ENCODE peak calls at places on chromosomes 1 and 21, in five cellular contexts. E, Y, R, Z and F are unnamed samples.

GRCh38 chr1:30101477-30102227 is 621.7 kb downstream of the MATN1 start:
- DNase-seq in E (no peak), Y (no peak), R (no peak), Z (no peak), F (peak; percentile 31)

GRCh38 chr1:78168306-78168705 is 122.5 kb downstream of the GIPC2 start:
- DNase-seq in E (no peak), Y (no peak), R (no peak), Z (no peak), F (no peak)

GRCh38 chr1:97192872-97193572 is 471.4 kb downstream of the PTBP2 start:
- DNase-seq in E (peak; percentile 93), Y (no peak), R (no peak), Z (no peak), F (no peak)

GRCh38 chr1:3347257-3348020 is 107.0 kb upstream of the ARHGEF16 start:
- DNase-seq in E (no peak), Y (no peak), R (no peak), Z (no peak), F (no peak)

GRCh38 chr1:10519016-10519417 is 44.3 kb downstream of the PEX14 start:
- DNase-seq in E (no peak), Y (no peak), R (no peak), Z (no peak), F (peak; percentile 72)

GRCh38 chr21:16117331-16117730 is 387.5 kb downstream of the USP25 start:
- DNase-seq in E (no peak), Y (no peak), R (no peak), Z (no peak), F (no peak)

GRCh38 chr1:109181085-109181806 is 32.5 kb upstream of the SARS1 start:
- DNase-seq in E (no peak), Y (no peak), R (no peak), Z (no peak), F (no peak)

GRCh38 chr1:112410704-112411103 is 14.7 kb downstream of the CTTNBP2NL start:
- DNase-seq in E (no peak), Y (no peak), R (no peak), Z (no peak), F (no peak)

GRCh38 chr1:110057963-110058518 is 12.4 kb downstream of the ALX3 start:
- DNase-seq in E (no peak), Y (no peak), R (no peak), Z (no peak), F (no peak)

GRCh38 chr1:246265481-246265880 is 241.6 kb downstream of the SMYD3 start:
- DNase-seq in E (no peak), Y (no peak), R (no peak), Z (no peak), F (no peak)

GRCh38 chr1:248804771-248805681 is 20.7 kb downstream of the SH3BP5L start:
- DNase-seq in E (no peak), Y (no peak), R (no peak), Z (no peak), F (no peak)

GRCh38 chr1:30410153-30410851 is 313.1 kb downstream of the MATN1 start:
- DNase-seq in E (no peak), Y (no peak), R (peak; percentile 13), Z (no peak), F (no peak)

GRCh38 chr21:35909456-35910178 is 150.7 kb downstream of the SETD4 start:
- DNase-seq in E (no peak), Y (no peak), R (no peak), Z (no peak), F (no peak)